ENCODE peak calls at places on chromosomes 1 and 21, in eight cellular contexts. One of them, this sample, is unnamed.

GRCh38 chr1:229870381-229870780 is 196.7 kb upstream of the GALNT2 start:
- DNase-seq in MM.1S: no peak
- DNase-seq in kidney epithelial cell: no peak
- DNase-seq in heart left ventricle: no peak
- DNase-seq in neural crest cell: no peak
- DNase-seq in spleen: no peak
- DNase-seq in left ventricle myocardium inferior: no peak
- DNase-seq in cardiac fibroblast: no peak
- DNase-seq in this sample: no peak

GRCh38 chr1:47384083-47384482 is 32.0 kb upstream of the FOXE3 start:
- DNase-seq in MM.1S: no peak
- DNase-seq in kidney epithelial cell: no peak
- DNase-seq in heart left ventricle: no peak
- DNase-seq in neural crest cell: no peak
- DNase-seq in spleen: no peak
- DNase-seq in left ventricle myocardium inferior: no peak
- DNase-seq in cardiac fibroblast: no peak
- DNase-seq in this sample: no peak

GRCh38 chr1:203152158-203153034 is 23.2 kb downstream of the MYBPH start:
- DNase-seq in MM.1S: no peak
- DNase-seq in kidney epithelial cell: peak
- DNase-seq in heart left ventricle: no peak
- DNase-seq in neural crest cell: no peak
- DNase-seq in spleen: no peak
- DNase-seq in left ventricle myocardium inferior: no peak
- DNase-seq in cardiac fibroblast: peak
- DNase-seq in this sample: no peak

GRCh38 chr1:3068400-3069361 is at the start of gene PRDM16:
- DNase-seq in MM.1S: no peak
- DNase-seq in kidney epithelial cell: no peak
- DNase-seq in heart left ventricle: peak
- DNase-seq in neural crest cell: no peak
- DNase-seq in spleen: peak
- DNase-seq in left ventricle myocardium inferior: peak
- DNase-seq in cardiac fibroblast: peak
- DNase-seq in this sample: no peak

GRCh38 chr1:84505167-84506001 is 802 bp upstream of the SPATA1 start:
- DNase-seq in MM.1S: peak
- DNase-seq in kidney epithelial cell: no peak
- DNase-seq in heart left ventricle: no peak
- DNase-seq in neural crest cell: no peak
- DNase-seq in spleen: no peak
- DNase-seq in left ventricle myocardium inferior: peak
- DNase-seq in cardiac fibroblast: no peak
- DNase-seq in this sample: no peak

GRCh38 chr1:228899421-228899956 is 164.2 kb downstream of the RHOU start:
- DNase-seq in MM.1S: no peak
- DNase-seq in kidney epithelial cell: no peak
- DNase-seq in heart left ventricle: no peak
- DNase-seq in neural crest cell: no peak
- DNase-seq in spleen: peak
- DNase-seq in left ventricle myocardium inferior: no peak
- DNase-seq in cardiac fibroblast: no peak
- DNase-seq in this sample: no peak

GRCh38 chr1:244836135-244836521 is 670 bp downstream of the COX20 start:
- DNase-seq in MM.1S: no peak
- DNase-seq in kidney epithelial cell: no peak
- DNase-seq in heart left ventricle: no peak
- DNase-seq in neural crest cell: peak
- DNase-seq in spleen: no peak
- DNase-seq in left ventricle myocardium inferior: no peak
- DNase-seq in cardiac fibroblast: peak
- DNase-seq in this sample: no peak

GRCh38 chr1:6007318-6008083 is 15.3 kb upstream of the NPHP4 start:
- DNase-seq in MM.1S: no peak
- DNase-seq in kidney epithelial cell: no peak
- DNase-seq in heart left ventricle: no peak
- DNase-seq in neural crest cell: no peak
- DNase-seq in spleen: peak
- DNase-seq in left ventricle myocardium inferior: no peak
- DNase-seq in cardiac fibroblast: peak
- DNase-seq in this sample: no peak

GRCh38 chr1:109500886-109501285 is 7.0 kb downstream of the CYB561D1 start:
- DNase-seq in MM.1S: no peak
- DNase-seq in kidney epithelial cell: no peak
- DNase-seq in heart left ventricle: no peak
- DNase-seq in neural crest cell: no peak
- DNase-seq in spleen: no peak
- DNase-seq in left ventricle myocardium inferior: no peak
- DNase-seq in cardiac fibroblast: no peak
- DNase-seq in this sample: no peak

GRCh38 chr1:154992721-154993571 is 440 bp upstream of the LENEP start:
- DNase-seq in MM.1S: peak
- DNase-seq in kidney epithelial cell: no peak
- DNase-seq in heart left ventricle: peak
- DNase-seq in neural crest cell: no peak
- DNase-seq in spleen: peak
- DNase-seq in left ventricle myocardium inferior: no peak
- DNase-seq in cardiac fibroblast: peak
- DNase-seq in this sample: no peak

GRCh38 chr1:94382163-94382562 is 36.0 kb upstream of the ABCD3 start:
- DNase-seq in MM.1S: no peak
- DNase-seq in kidney epithelial cell: no peak
- DNase-seq in heart left ventricle: no peak
- DNase-seq in neural crest cell: no peak
- DNase-seq in spleen: no peak
- DNase-seq in left ventricle myocardium inferior: no peak
- DNase-seq in cardiac fibroblast: no peak
- DNase-seq in this sample: no peak

GRCh38 chr1:63322944-63323865 is 838 bp downstream of the FOXD3 start:
- DNase-seq in MM.1S: no peak
- DNase-seq in kidney epithelial cell: no peak
- DNase-seq in heart left ventricle: no peak
- DNase-seq in neural crest cell: peak
- DNase-seq in spleen: peak
- DNase-seq in left ventricle myocardium inferior: no peak
- DNase-seq in cardiac fibroblast: peak
- DNase-seq in this sample: peak
- TF ChIP-seq CTCF in MM.1S: no peak
- TF ChIP-seq CTCF in kidney epithelial cell: no peak
- TF ChIP-seq CTCF in heart left ventricle: no peak
- TF ChIP-seq CTCF in neural crest cell: peak
- TF ChIP-seq CTCF in spleen: no peak
- TF ChIP-seq CTCF in left ventricle myocardium inferior: no peak
- TF ChIP-seq CTCF in cardiac fibroblast: no peak
- TF ChIP-seq CTCF in this sample: no peak

DNA sequence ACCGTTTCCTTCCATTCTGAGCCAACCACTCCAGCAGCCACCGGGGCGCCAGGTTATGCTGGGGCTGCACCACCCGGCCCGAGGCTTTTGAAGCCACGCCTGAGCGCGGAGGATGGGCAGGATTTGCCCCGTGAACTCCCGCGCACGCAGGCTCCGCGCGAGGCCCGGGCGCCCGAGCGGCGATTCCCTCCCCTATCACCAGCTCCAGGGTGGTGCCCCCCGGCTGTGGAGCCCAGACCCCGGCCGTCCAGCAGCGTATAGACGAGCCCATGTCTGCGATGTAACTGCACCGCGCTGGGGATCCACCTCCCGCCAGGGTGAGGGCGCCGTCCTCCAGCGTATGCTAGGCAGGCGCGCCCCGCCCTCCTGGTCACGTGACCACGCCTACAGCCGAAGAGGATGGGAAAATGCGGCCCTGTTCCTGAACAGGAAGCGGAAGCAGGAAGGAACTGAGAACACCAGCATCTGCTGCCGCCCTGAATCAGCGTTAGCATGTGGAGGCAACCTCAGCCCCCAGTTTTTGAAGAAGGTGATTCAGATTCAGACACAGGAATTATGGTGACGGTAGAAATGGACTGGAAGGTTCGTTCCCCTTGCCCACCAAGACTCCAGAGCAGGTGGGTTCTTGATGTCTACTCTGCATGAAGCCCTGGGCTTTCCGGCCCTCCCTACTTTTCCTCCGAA is 46.0 kb downstream of the VPS26C start:
- DNase-seq in MM.1S: peak
- DNase-seq in kidney epithelial cell: peak
- DNase-seq in heart left ventricle: peak
- DNase-seq in neural crest cell: peak
- DNase-seq in spleen: peak
- DNase-seq in left ventricle myocardium inferior: peak
- DNase-seq in cardiac fibroblast: peak
- DNase-seq in this sample: peak
- TF ChIP-seq CTCF in MM.1S: peak
- TF ChIP-seq CTCF in kidney epithelial cell: peak
- TF ChIP-seq CTCF in heart left ventricle: peak
- TF ChIP-seq CTCF in neural crest cell: no peak
- TF ChIP-seq CTCF in spleen: peak
- TF ChIP-seq CTCF in left ventricle myocardium inferior: peak
- TF ChIP-seq CTCF in cardiac fibroblast: peak
- TF ChIP-seq CTCF in this sample: no peak

GRCh38 chr1:57724535-57724934 is 300.7 kb upstream of the DAB1 start:
- DNase-seq in MM.1S: no peak
- DNase-seq in kidney epithelial cell: no peak
- DNase-seq in heart left ventricle: no peak
- DNase-seq in neural crest cell: no peak
- DNase-seq in spleen: no peak
- DNase-seq in left ventricle myocardium inferior: no peak
- DNase-seq in cardiac fibroblast: no peak
- DNase-seq in this sample: no peak
- TF ChIP-seq CTCF in MM.1S: no peak
- TF ChIP-seq CTCF in kidney epithelial cell: no peak
- TF ChIP-seq CTCF in heart left ventricle: no peak
- TF ChIP-seq CTCF in neural crest cell: no peak
- TF ChIP-seq CTCF in spleen: no peak
- TF ChIP-seq CTCF in left ventricle myocardium inferior: no peak
- TF ChIP-seq CTCF in cardiac fibroblast: no peak
- TF ChIP-seq CTCF in this sample: no peak

GRCh38 chr21:37675202-37675801 is 241.0 kb downstream of the KCNJ6 start:
- DNase-seq in MM.1S: peak
- DNase-seq in kidney epithelial cell: no peak
- DNase-seq in heart left ventricle: peak
- DNase-seq in neural crest cell: peak
- DNase-seq in spleen: peak
- DNase-seq in left ventricle myocardium inferior: peak
- DNase-seq in cardiac fibroblast: peak
- DNase-seq in this sample: peak
- TF ChIP-seq CTCF in MM.1S: peak
- TF ChIP-seq CTCF in kidney epithelial cell: peak
- TF ChIP-seq CTCF in heart left ventricle: peak
- TF ChIP-seq CTCF in neural crest cell: peak
- TF ChIP-seq CTCF in spleen: peak
- TF ChIP-seq CTCF in left ventricle myocardium inferior: peak
- TF ChIP-seq CTCF in cardiac fibroblast: peak
- TF ChIP-seq CTCF in this sample: peak

DNA sequence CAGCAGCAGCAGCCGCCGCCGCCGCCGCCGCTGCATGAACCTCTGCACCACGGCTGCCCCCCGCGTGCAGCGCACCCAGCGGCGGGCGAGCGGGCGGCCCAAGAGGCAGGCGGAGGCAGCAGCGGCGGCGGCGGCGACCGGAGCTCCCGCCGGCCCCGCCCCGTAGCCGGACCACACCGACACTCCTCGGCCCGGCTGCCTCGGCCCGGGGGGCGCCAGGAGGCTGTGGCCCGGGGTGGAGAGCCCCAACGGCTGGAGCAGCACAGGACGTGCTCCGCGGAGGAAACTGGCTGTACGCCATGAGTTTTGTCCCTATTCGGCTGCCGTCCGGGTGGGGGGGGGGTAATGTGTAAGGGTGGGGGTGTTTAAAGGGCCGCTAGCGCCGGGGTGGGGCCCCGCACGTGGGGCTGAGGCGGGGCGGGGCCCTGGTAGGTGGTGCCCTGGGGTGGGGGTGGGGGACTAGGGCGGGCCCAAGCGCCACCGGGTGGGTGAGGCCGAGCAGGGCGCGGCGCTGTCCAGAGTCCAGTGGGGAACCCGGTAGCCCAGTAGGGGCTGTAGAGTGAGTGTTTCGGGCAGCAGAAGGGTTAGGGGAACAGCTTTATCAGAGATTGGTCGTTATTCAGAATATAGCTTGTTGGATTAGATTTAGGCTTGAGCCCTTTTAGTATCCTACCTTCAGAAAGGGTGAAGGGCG is at the start of gene FAM78B:
- DNase-seq in MM.1S: peak
- DNase-seq in kidney epithelial cell: no peak
- DNase-seq in heart left ventricle: peak
- DNase-seq in neural crest cell: peak
- DNase-seq in spleen: peak
- DNase-seq in left ventricle myocardium inferior: peak
- DNase-seq in cardiac fibroblast: peak
- DNase-seq in this sample: no peak
- TF ChIP-seq CTCF in MM.1S: peak
- TF ChIP-seq CTCF in kidney epithelial cell: no peak
- TF ChIP-seq CTCF in heart left ventricle: no peak
- TF ChIP-seq CTCF in neural crest cell: no peak
- TF ChIP-seq CTCF in spleen: no peak
- TF ChIP-seq CTCF in left ventricle myocardium inferior: peak
- TF ChIP-seq CTCF in cardiac fibroblast: peak
- TF ChIP-seq CTCF in this sample: no peak

GRCh38 chr1:189619682-189620332 is 857.9 kb downstream of the BRINP3 start:
- DNase-seq in MM.1S: no peak
- DNase-seq in kidney epithelial cell: peak
- DNase-seq in heart left ventricle: no peak
- DNase-seq in neural crest cell: no peak
- DNase-seq in spleen: no peak
- DNase-seq in left ventricle myocardium inferior: no peak
- DNase-seq in cardiac fibroblast: peak
- DNase-seq in this sample: no peak
- TF ChIP-seq CTCF in MM.1S: no peak
- TF ChIP-seq CTCF in kidney epithelial cell: peak
- TF ChIP-seq CTCF in heart left ventricle: no peak
- TF ChIP-seq CTCF in neural crest cell: no peak
- TF ChIP-seq CTCF in spleen: no peak
- TF ChIP-seq CTCF in left ventricle myocardium inferior: no peak
- TF ChIP-seq CTCF in cardiac fibroblast: no peak
- TF ChIP-seq CTCF in this sample: no peak

DNA sequence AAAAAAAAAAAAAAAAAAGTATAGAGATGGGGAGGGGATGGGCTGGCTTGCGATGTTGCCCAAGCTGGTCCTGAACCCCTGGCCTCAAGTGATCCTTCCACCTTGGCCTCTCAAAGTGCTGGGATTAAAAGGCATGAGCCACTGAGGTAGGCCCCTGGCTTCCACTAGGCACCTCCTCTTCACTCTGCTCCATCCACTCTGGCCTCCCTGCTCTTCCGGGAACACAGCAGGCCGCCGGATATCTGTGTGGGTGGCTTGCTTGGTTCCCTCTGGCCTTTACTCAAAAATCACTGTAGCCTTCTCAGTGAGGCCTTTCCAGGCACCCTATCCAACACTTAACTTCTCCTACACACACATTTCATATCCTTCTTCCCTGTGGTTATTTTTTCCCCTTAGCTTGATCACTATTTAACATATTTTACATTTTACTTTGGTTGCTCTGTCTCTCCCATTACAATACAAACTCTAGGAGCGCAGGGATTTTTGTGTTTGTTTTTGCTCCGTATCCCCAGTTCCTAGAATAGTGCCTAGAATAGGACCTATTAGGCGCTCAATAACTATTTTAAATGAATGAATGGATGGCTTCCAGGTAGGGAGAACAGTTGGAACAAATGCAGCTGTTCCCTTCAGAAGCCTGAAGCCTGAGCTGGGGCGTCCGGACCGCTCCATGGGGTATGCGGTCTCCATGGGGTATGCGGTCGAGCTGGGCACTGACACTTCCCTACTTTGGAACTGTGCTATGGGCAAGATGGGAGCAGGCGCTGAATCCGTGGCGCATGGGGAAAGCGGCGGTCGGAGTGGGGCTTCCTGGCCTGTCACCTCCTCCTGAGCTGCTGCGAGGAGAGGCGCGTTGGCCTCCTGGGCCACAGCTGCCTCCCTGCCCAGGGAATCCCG is 46.7 kb downstream of the H3-3A start:
- DNase-seq in MM.1S: no peak
- DNase-seq in kidney epithelial cell: no peak
- DNase-seq in heart left ventricle: peak
- DNase-seq in neural crest cell: no peak
- DNase-seq in spleen: no peak
- DNase-seq in left ventricle myocardium inferior: peak
- DNase-seq in cardiac fibroblast: peak
- DNase-seq in this sample: no peak
- TF ChIP-seq CTCF in MM.1S: no peak
- TF ChIP-seq CTCF in kidney epithelial cell: no peak
- TF ChIP-seq CTCF in heart left ventricle: no peak
- TF ChIP-seq CTCF in neural crest cell: no peak
- TF ChIP-seq CTCF in spleen: no peak
- TF ChIP-seq CTCF in left ventricle myocardium inferior: no peak
- TF ChIP-seq CTCF in cardiac fibroblast: no peak
- TF ChIP-seq CTCF in this sample: no peak